ENCODE peak calls at places on chromosomes 11 and 22, in eight cellular contexts. B, N, Z, P, Q, J, D and X are unnamed samples.
A peak's percentile ranks its signal among the peaks of the same experiment; 100 is the strongest.

GRCh38 chr22:35517769-35518530 is 22.7 kb upstream of the RASD2 start:
- DNase-seq in N (no peak), P (no peak), J (peak; percentile 25), Z (no peak), D (no peak), B (peak; percentile 41), Q (no peak), X (no peak)

GRCh38 chr11:94243571-94244229 is 60.7 kb upstream of the IZUMO1R start:
- DNase-seq in N (no peak), B (no peak), Z (no peak), D (no peak), Q (no peak), P (no peak), J (no peak), X (no peak)

GRCh38 chr11:69700278-69701140 is 3.3 kb downstream of the FGF19 start:
- DNase-seq in N (no peak), J (no peak), Q (no peak), Z (no peak), B (peak; percentile 55), D (peak; percentile 26), P (peak; percentile 62), X (peak; percentile 81)

GRCh38 chr11:1084561-1085439 is 10.1 kb downstream of the MUC2 start:
- DNase-seq in Z (peak; percentile 43), D (no peak), J (no peak), Q (no peak), P (no peak), B (no peak), N (no peak), X (no peak)

GRCh38 chr22:30636226-30637077 is 871 bp downstream of the SLC35E4 start:
- DNase-seq in D (no peak), J (peak; percentile 40), P (peak; percentile 8), B (peak; percentile 29), Z (no peak), Q (no peak), N (no peak), X (peak; percentile 23)

GRCh38 chr11:125903753-125904659 is at the start of gene DDX25:
- DNase-seq in N (peak; percentile 67), D (peak; percentile 30), P (no peak), J (no peak), Q (peak; percentile 15), Z (no peak), B (no peak), X (no peak)

GRCh38 chr11:40179541-40179940 is 1279.9 kb downstream of the LRRC4C start:
- DNase-seq in Z (no peak), N (no peak), P (no peak), J (no peak), B (no peak), Q (no peak), D (no peak), X (no peak)

GRCh38 chr11:58055806-58056401 is 25.2 kb downstream of the OR6Q1 start:
- DNase-seq in N (no peak), B (no peak), Z (no peak), P (no peak), D (no peak), Q (no peak), J (no peak), X (no peak)

GRCh38 chr11:27471067-27471587 is 1.5 kb downstream of the LGR4 start:
- DNase-seq in J (no peak), D (no peak), P (no peak), Z (no peak), Q (no peak), B (no peak), N (no peak), X (no peak)

GRCh38 chr11:79092791-79093313 is 348.0 kb downstream of the TENM4 start:
- DNase-seq in Q (no peak), B (peak; percentile 23), N (peak; percentile 49), J (peak; percentile 84), Z (no peak), P (peak; percentile 90), D (no peak), X (peak; percentile 99)